ENCODE peak calls at places on chromosomes 13 and 19, in five cellular contexts. U is EH; N is stimulated activated naive CD8-positive, alpha-beta T cell treated with anti-CD3 and anti-CD28 coated beads, Interleukin-15, amount 100 ng/mL, for 72 hours; B is HFFc6; P is astrocyte. Y is an unnamed sample.

GRCh38 chr19:12092065-12092867 is 27.7 kb downstream of the ZNF844 start:
- DNase-seq in N (peak), P (peak), U (peak), B (peak), Y (no peak)

GRCh38 chr19:1935484-1936208 is 5.3 kb upstream of the CSNK1G2 start:
- DNase-seq in B (peak), N (peak), U (peak), P (peak), Y (no peak)

GRCh38 chr19:4108767-4109625 is 14.9 kb downstream of the MAP2K2 start:
- DNase-seq in P (no peak), U (no peak), N (peak), B (no peak), Y (no peak)

GRCh38 chr19:33396701-33397535 is 23.4 kb downstream of the CEBPG start:
- DNase-seq in B (no peak), U (peak), N (no peak), P (no peak), Y (no peak)

GRCh38 chr13:36530050-36530789 is 97.9 kb downstream of the CCNA1 start:
- DNase-seq in U (no peak), N (no peak), B (no peak), P (peak), Y (peak)

GRCh38 chr13:99356216-99357089 is 49.3 kb upstream of the GPR183 start:
- DNase-seq in N (peak), P (peak), U (peak), B (no peak), Y (no peak)

GRCh38 chr13:39765801-39766463 is 110.5 kb downstream of the COG6 start:
- DNase-seq in B (no peak), P (peak), N (peak), U (peak), Y (no peak)

GRCh38 chr13:20610006-20610405 is 43.0 kb downstream of the IFT88 start:
- DNase-seq in U (peak), N (no peak), P (no peak), B (no peak), Y (no peak)

GRCh38 chr13:105665284-105665683 is 870.2 kb downstream of the EFNB2 start:
- DNase-seq in B (no peak), N (no peak), P (peak), U (peak), Y (peak)

GRCh38 chr19:48780684-48781391 is 25.5 kb downstream of the FGF21 start:
- DNase-seq in P (peak), B (peak), N (no peak), U (peak), Y (no peak)

GRCh38 chr13:104809483-104809882 is 1726.0 kb downstream of the EFNB2 start:
- DNase-seq in N (no peak), B (no peak), U (no peak), P (peak), Y (no peak)

GRCh38 chr13:59493436-59493965 is 670.2 kb downstream of the DIAPH3 start:
- DNase-seq in P (no peak), N (no peak), U (no peak), B (no peak), Y (no peak)

GRCh38 chr19:4208385-4209094 is 20.8 kb upstream of the EBI3 start:
- DNase-seq in P (peak), N (no peak), U (peak), B (peak), Y (no peak)

GRCh38 chr19:15292847-15293582 is 39.3 kb downstream of the BRD4 start:
- DNase-seq in P (no peak), B (no peak), N (no peak), U (peak), Y (no peak)

GRCh38 chr13:32676242-32676641 is 90.0 kb downstream of the PDS5B start:
- DNase-seq in P (peak), N (no peak), B (peak), U (peak), Y (no peak)

GRCh38 chr19:16369664-16370576 is 45.3 kb downstream of the KLF2 start:
- DNase-seq in N (peak), U (no peak), P (no peak), B (no peak), Y (no peak)

GRCh38 chr19:703651-704446 is 4.9 kb upstream of the PALM start:
- DNase-seq in N (peak), U (peak), P (no peak), B (peak), Y (no peak)

GRCh38 chr13:113724780-113725315 is 34.2 kb upstream of the TMEM255B start:
- DNase-seq in N (peak), U (peak), P (peak), B (peak), Y (no peak)

GRCh38 chr13:99660101-99660500 is 158.8 kb downstream of the TM9SF2 start:
- DNase-seq in U (no peak), P (no peak), N (no peak), B (no peak), Y (no peak)

GRCh38 chr13:105139380-105140285 is 1395.8 kb downstream of the EFNB2 start:
- DNase-seq in U (no peak), B (peak), N (peak), P (no peak), Y (no peak)

GRCh38 chr13:41060723-41061074 is 610 bp upstream of the WBP4 start:
- DNase-seq in N (peak), B (peak), U (peak), P (peak), Y (no peak)

GRCh38 chr19:13961826-13962737 is 9.8 kb downstream of the DCAF15 start:
- DNase-seq in P (no peak), N (no peak), U (peak), B (no peak), Y (no peak)

GRCh38 chr19:49570138-49570856 is 10.1 kb downstream of the NOSIP start:
- DNase-seq in N (peak), B (peak), U (peak), P (peak), Y (no peak)